ENCODE peak calls at places on chromosomes 2 and 18, in four cellular contexts. G, U, O and Q are unnamed samples.

GRCh38 chr2:3557588-3558204 is 437 bp downstream of the RNASEH1 start:
- DNase-seq in G (no peak), U (no peak), O (no peak), Q (no peak)

GRCh38 chr2:60706021-60706420 is 50.0 kb upstream of the PAPOLG start:
- DNase-seq in G (no peak), O (peak; percentile 75), U (no peak), Q (no peak)

GRCh38 chr2:207253946-207254345 is 88.2 kb upstream of the KLF7 start:
- DNase-seq in U (no peak), G (no peak), O (peak; percentile 96), Q (no peak)

GRCh38 chr18:54389143-54389505 is 31.4 kb downstream of the C18orf54 start:
- DNase-seq in U (no peak), G (no peak), O (no peak), Q (no peak)

GRCh38 chr2:128438586-128438985 is 119.9 kb upstream of the HS6ST1 start:
- DNase-seq in G (no peak), O (no peak), U (no peak), Q (no peak)

GRCh38 chr2:120385355-120386127 is 39.6 kb downstream of the INHBB start:
- DNase-seq in U (no peak), G (no peak), O (no peak), Q (no peak)

GRCh38 chr2:71608034-71608433 is 154.7 kb downstream of the DYSF start:
- DNase-seq in O (no peak), G (no peak), U (peak; percentile 2), Q (no peak)

GRCh38 chr2:156517419-156517818 is 81.2 kb downstream of the GPD2 start:
- DNase-seq in U (no peak), O (no peak), G (no peak), Q (no peak)

GRCh38 chr2:54952978-54953456 is 97.2 kb downstream of the RTN4 start:
- DNase-seq in G (no peak), O (peak; percentile 73), U (no peak), Q (no peak)

GRCh38 chr2:21381421-21381820 is 257.7 kb downstream of the TDRD15 start:
- DNase-seq in O (no peak), U (no peak), G (no peak), Q (no peak)

GRCh38 chr2:238127165-238128060 is 11.1 kb upstream of the KLHL30 start:
- DNase-seq in G (no peak), O (peak; percentile 70), U (no peak), Q (no peak)

GRCh38 chr2:105409717-105410116 is 10.9 kb upstream of the FHL2 start:
- DNase-seq in U (peak; percentile 84), G (no peak), O (peak; percentile 96), Q (no peak)

GRCh38 chr2:230898016-230898415 is 27.0 kb downstream of the GPR55 start:
- DNase-seq in G (no peak), O (no peak), U (no peak), Q (no peak)

GRCh38 chr2:136510244-136510643 is 255.1 kb upstream of the THSD7B start:
- DNase-seq in G (no peak), U (no peak), O (no peak), Q (no peak)

GRCh38 chr2:108918156-108918845 is 70.7 kb downstream of the EDAR start:
- DNase-seq in G (no peak), O (no peak), U (no peak), Q (no peak)

GRCh38 chr2:160910681-160911080 is 249.5 kb upstream of the TANK start:
- DNase-seq in G (no peak), O (peak; percentile 95), U (no peak), Q (no peak)

GRCh38 chr2:1478311-1479305 is 65.3 kb downstream of the TPO start:
- DNase-seq in G (no peak), O (no peak), U (no peak), Q (no peak)

GRCh38 chr18:2179498-2180183 is 391.7 kb downstream of the METTL4 start:
- DNase-seq in U (no peak), O (no peak), G (no peak), Q (no peak)

GRCh38 chr2:197464180-197464579 is 10.8 kb downstream of the COQ10B start:
- DNase-seq in O (peak; percentile 49), U (no peak), G (no peak), Q (no peak)

DNA sequence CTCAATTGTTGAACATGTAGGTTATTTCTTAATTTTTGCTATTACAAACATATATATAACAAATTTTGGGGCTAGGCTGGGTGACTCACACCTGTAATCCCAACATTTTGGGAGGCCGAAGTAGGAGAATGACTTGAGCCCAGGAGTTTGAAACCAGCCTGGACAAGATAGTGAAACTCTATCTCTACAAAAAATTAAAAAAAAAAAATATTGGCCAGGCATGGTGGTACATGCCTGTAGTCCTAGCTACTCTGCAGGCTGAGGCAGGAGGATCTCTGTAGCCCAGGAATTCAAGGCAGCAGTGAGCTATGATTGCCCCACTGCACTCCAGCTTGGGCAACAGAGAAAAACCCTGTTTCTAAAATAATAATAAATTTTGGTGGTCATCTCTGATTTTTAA is 23.5 kb downstream of the SLC4A1AP start:
- DNase-seq in U (no peak), G (no peak), O (no peak), Q (no peak)
- H3K27ac ChIP-seq in U (no peak overlapping the region), G (peak overlapping the region; percentile 35), O (no peak overlapping the region), Q (no peak overlapping the region)

DNA sequence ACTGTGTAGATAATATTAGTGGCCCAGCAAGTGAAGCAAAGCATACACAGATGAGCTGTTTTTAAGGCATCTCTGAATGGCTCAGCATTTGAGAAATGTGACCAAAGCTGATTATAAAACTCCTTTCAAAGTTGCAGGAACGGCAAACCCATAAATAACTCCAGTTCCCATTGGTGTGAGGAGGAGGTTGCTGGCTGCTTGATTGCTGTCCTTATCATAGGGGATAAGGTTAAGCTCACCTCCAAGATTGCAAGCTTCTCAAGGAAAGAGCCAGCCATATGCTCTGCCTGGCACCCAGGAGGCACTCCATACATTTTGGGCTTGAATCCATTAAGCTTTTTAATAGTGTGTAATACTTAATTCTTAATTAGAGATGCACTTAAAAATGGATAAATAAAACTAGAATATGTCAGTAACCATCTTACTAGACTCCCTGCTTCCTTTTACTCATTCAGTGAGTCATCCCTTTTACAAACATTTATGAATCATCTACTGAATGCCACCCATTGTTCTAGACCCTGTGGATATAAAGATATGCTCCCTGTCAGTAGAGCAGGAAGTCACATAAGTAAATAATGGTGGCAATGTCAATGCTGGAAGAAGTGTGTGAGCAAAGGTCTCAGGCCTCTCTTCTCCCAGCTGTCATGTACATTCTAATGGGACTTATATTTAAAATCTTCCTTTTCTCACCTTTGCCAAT is 99.3 kb downstream of the SPATS2L start:
- DNase-seq in G (no peak), O (peak; percentile 93), U (no peak), Q (no peak)
- H3K27ac ChIP-seq in G (peak overlapping the region; percentile 44), O (peak overlapping the region; percentile 90), U (no peak overlapping the region), Q (no peak overlapping the region)

GRCh38 chr2:117557626-117558025 is 256.9 kb upstream of the DDX18 start:
- DNase-seq in G (no peak), O (no peak), U (no peak), Q (no peak)

GRCh38 chr2:117562654-117563053 is 251.8 kb upstream of the DDX18 start:
- DNase-seq in U (no peak), O (no peak), G (no peak), Q (no peak)
- H3K27ac ChIP-seq in U (no peak overlapping the region), O (no peak overlapping the region), G (no peak overlapping the region), Q (no peak overlapping the region)

GRCh38 chr2:196409376-196409775 is 230.1 kb upstream of the CCDC150 start:
- DNase-seq in G (no peak), O (peak; percentile 30), U (no peak), Q (no peak)

GRCh38 chr2:196410008-196410407 is 229.5 kb upstream of the CCDC150 start:
- DNase-seq in G (no peak), O (no peak), U (no peak), Q (no peak)

GRCh38 chr2:196415384-196415783 is 224.1 kb upstream of the CCDC150 start:
- DNase-seq in U (no peak), G (no peak), O (no peak), Q (peak; percentile 2)

GRCh38 chr2:196413821-196414274 is 225.7 kb upstream of the CCDC150 start:
- DNase-seq in O (peak; percentile 35), G (no peak), U (no peak), Q (no peak)
- H3K27ac ChIP-seq in O (no peak overlapping the region), G (no peak overlapping the region), U (no peak overlapping the region), Q (no peak overlapping the region)

DNA sequence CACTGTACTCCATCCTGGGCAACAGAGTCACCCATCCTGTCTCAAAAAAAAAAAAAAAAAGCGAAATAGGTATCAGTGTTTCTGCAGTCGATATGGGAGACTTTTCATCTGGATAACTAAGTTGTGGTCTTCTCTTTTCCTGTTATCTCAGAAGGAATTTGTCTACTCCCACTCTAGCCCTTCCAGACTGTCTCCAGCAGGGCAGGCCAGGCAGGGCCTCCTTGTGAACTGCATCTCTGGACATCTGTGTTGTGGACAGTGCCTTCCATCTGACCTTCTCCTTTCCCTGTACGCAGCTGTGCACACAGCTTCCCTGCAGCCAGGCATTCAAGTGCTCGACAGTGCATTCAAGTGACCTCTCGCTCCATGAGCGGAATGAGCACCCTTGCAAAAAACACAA is 110.2 kb downstream of the CABLES1 start:
- DNase-seq in G (no peak), U (no peak), O (no peak), Q (no peak)
- H3K27ac ChIP-seq in G (no peak overlapping the region), U (no peak overlapping the region), O (no peak overlapping the region), Q (no peak overlapping the region)

DNA sequence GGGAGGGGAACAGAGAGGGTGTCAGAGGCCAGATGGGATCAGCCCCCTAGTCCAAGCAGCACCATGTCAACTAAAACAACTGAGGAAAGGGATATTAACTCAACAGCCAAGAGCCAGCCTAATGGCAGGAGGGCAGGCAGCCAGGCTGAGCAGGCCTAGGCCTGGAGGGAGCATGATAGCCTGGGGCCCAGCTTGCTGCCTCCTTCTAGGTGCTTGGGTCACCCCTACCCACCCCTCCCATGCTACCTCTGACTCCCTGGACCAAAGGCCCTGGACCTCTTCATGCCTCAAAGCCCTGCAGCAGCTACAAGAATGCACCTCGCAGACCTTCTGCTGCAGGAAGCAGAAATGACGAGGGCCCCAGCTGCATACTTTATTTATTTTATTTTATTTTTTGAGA is 22.1 kb upstream of the TNS1 start:
- DNase-seq in G (no peak), U (no peak), O (no peak), Q (no peak)
- H3K27ac ChIP-seq in G (no peak overlapping the region), U (peak overlapping the region; percentile 82), O (no peak overlapping the region), Q (no peak overlapping the region)

DNA sequence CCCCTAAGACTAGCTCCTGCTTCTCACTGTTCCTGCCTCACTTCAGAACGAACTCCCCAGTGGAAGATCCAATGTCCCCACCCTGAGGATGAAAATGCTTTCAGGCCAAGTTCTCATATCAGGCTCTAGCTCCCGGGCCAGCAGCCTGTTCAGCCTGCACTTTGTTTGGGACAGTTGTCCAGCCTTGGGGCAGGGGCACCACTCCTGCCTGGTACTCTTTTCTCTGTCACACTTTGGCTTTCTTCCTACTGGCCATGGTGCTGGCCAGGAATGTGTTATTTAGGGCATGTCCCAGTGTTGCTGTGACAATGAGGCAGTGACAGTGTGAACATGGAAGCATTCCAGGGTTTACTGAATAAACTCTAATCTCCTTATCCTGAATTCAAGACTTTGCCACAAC is 154.1 kb downstream of the GALNT14 start:
- DNase-seq in G (no peak), U (peak; percentile 22), O (no peak), Q (no peak)
- H3K27ac ChIP-seq in G (no peak overlapping the region), U (peak overlapping the region; percentile 20), O (no peak overlapping the region), Q (no peak overlapping the region)

DNA sequence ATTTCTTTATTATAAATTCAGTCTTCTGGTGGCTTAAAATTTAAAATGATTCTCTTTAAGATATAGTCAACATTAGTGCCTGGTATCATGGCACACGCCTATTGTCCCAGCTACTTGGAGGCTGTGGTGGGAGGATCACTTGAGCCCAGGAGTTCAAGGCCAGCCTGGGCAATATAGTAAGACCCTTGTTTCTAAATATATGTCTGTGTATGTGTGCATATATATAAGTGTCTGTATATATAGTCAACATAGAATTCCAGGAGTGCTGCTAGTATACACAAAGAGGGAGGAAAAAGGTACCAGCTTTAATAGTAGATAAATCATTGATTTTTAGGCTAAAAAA is 24.9 kb downstream of the EIF4E2 start:
- DNase-seq in G (no peak), O (no peak), U (no peak), Q (no peak)
- H3K27ac ChIP-seq in G (no peak overlapping the region), O (no peak overlapping the region), U (no peak overlapping the region), Q (no peak overlapping the region)